ENCODE peak calls at places on chromosome 5, in ten cellular contexts. One of them, this sample, is unnamed.

GRCh38 chr5:133703935-133704334 is 91.6 kb upstream of the FSTL4 start:
- DNase-seq in hepatocyte: no peak
- DNase-seq in HCT116: no peak
- DNase-seq in lung: no peak
- DNase-seq in pancreas: no peak
- DNase-seq in left ventricle myocardium inferior: no peak
- DNase-seq in endothelial cell of umbilical vein: no peak
- DNase-seq in heart left ventricle: no peak
- DNase-seq in Karpas-422: no peak
- DNase-seq in stomach: no peak
- DNase-seq in this sample: no peak

GRCh38 chr5:1746371-1747078 is 53.1 kb downstream of the MRPL36 start:
- DNase-seq in hepatocyte: no peak
- DNase-seq in HCT116: no peak
- DNase-seq in lung: no peak
- DNase-seq in pancreas: peak
- DNase-seq in left ventricle myocardium inferior: no peak
- DNase-seq in endothelial cell of umbilical vein: no peak
- DNase-seq in heart left ventricle: peak
- DNase-seq in Karpas-422: no peak
- DNase-seq in stomach: no peak
- DNase-seq in this sample: no peak

GRCh38 chr5:154795235-154795596 is 40.0 kb downstream of the LARP1 start:
- DNase-seq in hepatocyte: no peak
- DNase-seq in HCT116: no peak
- DNase-seq in lung: no peak
- DNase-seq in pancreas: no peak
- DNase-seq in left ventricle myocardium inferior: no peak
- DNase-seq in endothelial cell of umbilical vein: no peak
- DNase-seq in heart left ventricle: no peak
- DNase-seq in Karpas-422: no peak
- DNase-seq in stomach: no peak
- DNase-seq in this sample: no peak

GRCh38 chr5:59218424-59219045 is 635.7 kb downstream of the RAB3C start:
- DNase-seq in hepatocyte: no peak
- DNase-seq in HCT116: no peak
- DNase-seq in lung: no peak
- DNase-seq in pancreas: no peak
- DNase-seq in left ventricle myocardium inferior: no peak
- DNase-seq in endothelial cell of umbilical vein: peak
- DNase-seq in heart left ventricle: no peak
- DNase-seq in Karpas-422: peak
- DNase-seq in stomach: no peak
- DNase-seq in this sample: no peak

GRCh38 chr5:175444060-175444904 is at the start of gene DRD1:
- DNase-seq in hepatocyte: peak
- DNase-seq in HCT116: no peak
- DNase-seq in lung: no peak
- DNase-seq in pancreas: no peak
- DNase-seq in left ventricle myocardium inferior: no peak
- DNase-seq in endothelial cell of umbilical vein: peak
- DNase-seq in heart left ventricle: no peak
- DNase-seq in Karpas-422: peak
- DNase-seq in stomach: peak
- DNase-seq in this sample: no peak

GRCh38 chr5:1317921-1318565 is 23.2 kb upstream of the TERT start:
- DNase-seq in hepatocyte: no peak
- DNase-seq in HCT116: no peak
- DNase-seq in lung: no peak
- DNase-seq in pancreas: peak
- DNase-seq in left ventricle myocardium inferior: no peak
- DNase-seq in endothelial cell of umbilical vein: no peak
- DNase-seq in heart left ventricle: no peak
- DNase-seq in Karpas-422: no peak
- DNase-seq in stomach: no peak
- DNase-seq in this sample: no peak

GRCh38 chr5:165620394-165620793 is 2115.0 kb downstream of the MAT2B start:
- DNase-seq in hepatocyte: no peak
- DNase-seq in HCT116: no peak
- DNase-seq in lung: no peak
- DNase-seq in pancreas: no peak
- DNase-seq in left ventricle myocardium inferior: no peak
- DNase-seq in endothelial cell of umbilical vein: no peak
- DNase-seq in heart left ventricle: no peak
- DNase-seq in Karpas-422: no peak
- DNase-seq in stomach: no peak
- DNase-seq in this sample: no peak

GRCh38 chr5:60495644-60496520 is 204.1 kb downstream of the DEPDC1B start:
- DNase-seq in hepatocyte: no peak
- DNase-seq in HCT116: no peak
- DNase-seq in lung: no peak
- DNase-seq in pancreas: no peak
- DNase-seq in left ventricle myocardium inferior: no peak
- DNase-seq in endothelial cell of umbilical vein: no peak
- DNase-seq in heart left ventricle: no peak
- DNase-seq in Karpas-422: no peak
- DNase-seq in stomach: no peak
- DNase-seq in this sample: no peak

GRCh38 chr5:74185599-74185998 is 454.9 kb downstream of the ENC1 start:
- DNase-seq in hepatocyte: no peak
- DNase-seq in HCT116: no peak
- DNase-seq in lung: no peak
- DNase-seq in pancreas: no peak
- DNase-seq in left ventricle myocardium inferior: no peak
- DNase-seq in endothelial cell of umbilical vein: no peak
- DNase-seq in heart left ventricle: no peak
- DNase-seq in Karpas-422: no peak
- DNase-seq in stomach: no peak
- DNase-seq in this sample: no peak

GRCh38 chr5:158711927-158712529 is 387.7 kb downstream of the EBF1 start:
- DNase-seq in hepatocyte: no peak
- DNase-seq in HCT116: no peak
- DNase-seq in lung: no peak
- DNase-seq in pancreas: no peak
- DNase-seq in left ventricle myocardium inferior: no peak
- DNase-seq in endothelial cell of umbilical vein: no peak
- DNase-seq in heart left ventricle: no peak
- DNase-seq in Karpas-422: no peak
- DNase-seq in stomach: no peak
- DNase-seq in this sample: no peak

GRCh38 chr5:40677456-40677855 is 2.3 kb upstream of the PTGER4 start:
- DNase-seq in hepatocyte: no peak
- DNase-seq in HCT116: no peak
- DNase-seq in lung: no peak
- DNase-seq in pancreas: no peak
- DNase-seq in left ventricle myocardium inferior: no peak
- DNase-seq in endothelial cell of umbilical vein: no peak
- DNase-seq in heart left ventricle: no peak
- DNase-seq in Karpas-422: no peak
- DNase-seq in stomach: no peak
- DNase-seq in this sample: no peak

GRCh38 chr5:151696470-151697061 is 9.9 kb upstream of the SPARC start:
- DNase-seq in hepatocyte: peak
- DNase-seq in HCT116: no peak
- DNase-seq in lung: peak
- DNase-seq in pancreas: peak
- DNase-seq in left ventricle myocardium inferior: peak
- DNase-seq in endothelial cell of umbilical vein: no peak
- DNase-seq in heart left ventricle: peak
- DNase-seq in Karpas-422: no peak
- DNase-seq in stomach: no peak
- DNase-seq in this sample: no peak

GRCh38 chr5:95840969-95841368 is 18.4 kb upstream of the GLRX start:
- DNase-seq in hepatocyte: no peak
- DNase-seq in HCT116: no peak
- DNase-seq in lung: no peak
- DNase-seq in pancreas: no peak
- DNase-seq in left ventricle myocardium inferior: no peak
- DNase-seq in endothelial cell of umbilical vein: no peak
- DNase-seq in heart left ventricle: no peak
- DNase-seq in Karpas-422: no peak
- DNase-seq in stomach: no peak
- DNase-seq in this sample: no peak
- H3K27ac ChIP-seq in hepatocyte: no peak
- H3K27ac ChIP-seq in HCT116: no peak
- H3K27ac ChIP-seq in lung: no peak
- H3K27ac ChIP-seq in pancreas: no peak
- H3K27ac ChIP-seq in left ventricle myocardium inferior: peak
- H3K27ac ChIP-seq in endothelial cell of umbilical vein: no peak
- H3K27ac ChIP-seq in heart left ventricle: peak
- H3K27ac ChIP-seq in Karpas-422: no peak
- H3K27ac ChIP-seq in stomach: peak
- H3K27ac ChIP-seq in this sample: peak

DNA sequence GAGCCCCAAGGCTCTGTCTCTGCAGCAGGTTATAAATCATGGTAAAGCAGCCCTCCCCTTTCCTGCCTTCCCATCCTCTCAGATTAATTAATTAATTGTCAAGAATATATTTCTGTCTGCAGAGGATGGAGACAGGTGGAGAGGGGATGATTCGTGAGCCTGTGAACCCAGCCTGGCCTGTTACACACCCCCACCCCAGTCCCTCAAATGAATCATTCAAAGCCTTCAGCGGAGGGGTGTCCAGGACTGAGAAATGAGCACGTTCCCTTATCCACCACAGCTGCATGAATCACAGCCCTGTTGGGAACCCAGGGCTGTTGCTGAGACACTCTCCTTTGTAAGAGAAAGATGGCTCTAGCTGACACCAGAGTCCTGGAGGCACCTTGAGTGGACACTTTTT is 56.0 kb downstream of the NIPAL4 start:
- DNase-seq in hepatocyte: peak
- DNase-seq in HCT116: no peak
- DNase-seq in lung: no peak
- DNase-seq in pancreas: no peak
- DNase-seq in left ventricle myocardium inferior: no peak
- DNase-seq in endothelial cell of umbilical vein: no peak
- DNase-seq in heart left ventricle: no peak
- DNase-seq in Karpas-422: no peak
- DNase-seq in stomach: no peak
- DNase-seq in this sample: peak
- H3K27ac ChIP-seq in hepatocyte: peak
- H3K27ac ChIP-seq in HCT116: no peak
- H3K27ac ChIP-seq in lung: peak
- H3K27ac ChIP-seq in pancreas: peak
- H3K27ac ChIP-seq in left ventricle myocardium inferior: peak
- H3K27ac ChIP-seq in endothelial cell of umbilical vein: no peak
- H3K27ac ChIP-seq in heart left ventricle: peak
- H3K27ac ChIP-seq in Karpas-422: no peak
- H3K27ac ChIP-seq in stomach: peak
- H3K27ac ChIP-seq in this sample: no peak

DNA sequence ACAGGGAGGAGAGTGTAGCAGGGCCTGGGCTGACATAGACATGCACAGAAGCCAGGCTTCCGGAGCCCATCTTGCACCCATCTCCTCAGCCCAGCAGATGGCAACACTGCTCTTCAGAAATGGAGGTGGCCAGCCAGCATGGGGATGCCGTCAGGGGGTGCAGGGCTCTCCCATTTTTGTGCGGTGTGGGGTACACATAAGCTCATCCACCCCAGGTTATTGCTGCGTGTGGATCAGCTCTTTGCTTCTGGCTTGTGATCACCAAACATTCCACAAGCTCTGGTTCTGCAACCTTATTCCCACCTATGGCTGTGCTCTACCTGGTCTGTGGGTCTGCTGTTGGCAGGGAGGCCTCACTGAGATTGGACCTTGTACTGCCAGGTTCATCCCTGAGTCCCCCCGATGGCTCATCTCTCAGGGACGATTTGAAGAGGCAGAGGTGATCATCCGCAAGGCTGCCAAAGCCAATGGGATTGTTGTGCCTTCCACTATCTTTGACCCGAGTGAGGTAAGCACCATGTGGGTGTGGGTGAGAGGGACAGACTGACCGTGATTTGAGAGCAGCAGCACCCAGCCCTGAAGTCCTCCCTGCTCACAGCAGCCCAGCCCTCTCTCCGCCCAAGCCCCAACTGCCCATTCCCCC is 17.3 kb downstream of the SLC22A5 start:
- DNase-seq in hepatocyte: peak
- DNase-seq in HCT116: peak
- DNase-seq in lung: peak
- DNase-seq in pancreas: peak
- DNase-seq in left ventricle myocardium inferior: peak
- DNase-seq in endothelial cell of umbilical vein: peak
- DNase-seq in heart left ventricle: peak
- DNase-seq in Karpas-422: peak
- DNase-seq in stomach: peak
- DNase-seq in this sample: no peak
- H3K27ac ChIP-seq in hepatocyte: peak
- H3K27ac ChIP-seq in HCT116: peak
- H3K27ac ChIP-seq in lung: peak
- H3K27ac ChIP-seq in pancreas: peak
- H3K27ac ChIP-seq in left ventricle myocardium inferior: peak
- H3K27ac ChIP-seq in endothelial cell of umbilical vein: peak
- H3K27ac ChIP-seq in heart left ventricle: peak
- H3K27ac ChIP-seq in Karpas-422: no peak
- H3K27ac ChIP-seq in stomach: peak
- H3K27ac ChIP-seq in this sample: peak

GRCh38 chr5:126523818-126524522 is 71.0 kb downstream of the ALDH7A1 start:
- DNase-seq in hepatocyte: no peak
- DNase-seq in HCT116: no peak
- DNase-seq in lung: no peak
- DNase-seq in pancreas: no peak
- DNase-seq in left ventricle myocardium inferior: no peak
- DNase-seq in endothelial cell of umbilical vein: no peak
- DNase-seq in heart left ventricle: no peak
- DNase-seq in Karpas-422: no peak
- DNase-seq in stomach: no peak
- DNase-seq in this sample: no peak

GRCh38 chr5:126521130-126521529 is 73.9 kb downstream of the ALDH7A1 start:
- DNase-seq in hepatocyte: no peak
- DNase-seq in HCT116: no peak
- DNase-seq in lung: no peak
- DNase-seq in pancreas: no peak
- DNase-seq in left ventricle myocardium inferior: no peak
- DNase-seq in endothelial cell of umbilical vein: no peak
- DNase-seq in heart left ventricle: no peak
- DNase-seq in Karpas-422: no peak
- DNase-seq in stomach: no peak
- DNase-seq in this sample: no peak

GRCh38 chr5:126519637-126520592 is 75.1 kb downstream of the ALDH7A1 start:
- DNase-seq in hepatocyte: peak
- DNase-seq in HCT116: no peak
- DNase-seq in lung: no peak
- DNase-seq in pancreas: no peak
- DNase-seq in left ventricle myocardium inferior: peak
- DNase-seq in endothelial cell of umbilical vein: no peak
- DNase-seq in heart left ventricle: no peak
- DNase-seq in Karpas-422: no peak
- DNase-seq in stomach: no peak
- DNase-seq in this sample: no peak

GRCh38 chr5:126516852-126517251 is 78.2 kb downstream of the ALDH7A1 start:
- DNase-seq in hepatocyte: no peak
- DNase-seq in HCT116: no peak
- DNase-seq in lung: no peak
- DNase-seq in pancreas: no peak
- DNase-seq in left ventricle myocardium inferior: no peak
- DNase-seq in endothelial cell of umbilical vein: no peak
- DNase-seq in heart left ventricle: no peak
- DNase-seq in Karpas-422: no peak
- DNase-seq in stomach: no peak
- DNase-seq in this sample: no peak

DNA sequence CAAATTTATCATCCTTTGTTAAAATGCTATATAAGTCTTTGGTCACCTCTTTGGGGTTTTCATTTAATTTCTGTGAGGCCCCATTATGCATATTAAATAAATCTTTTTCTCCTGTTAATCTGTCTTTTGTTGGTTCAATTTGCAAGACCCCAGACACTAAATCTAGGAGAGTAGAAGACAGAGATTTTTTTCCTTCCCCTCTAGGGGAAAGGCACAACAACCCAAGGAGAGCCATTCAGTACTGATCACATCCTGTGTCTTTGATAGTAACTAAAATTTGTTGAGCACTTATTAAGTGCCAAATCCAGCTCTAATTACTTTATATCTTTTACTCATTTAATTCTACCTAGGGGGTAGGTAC is 74.4 kb downstream of the ALDH7A1 start:
- DNase-seq in hepatocyte: no peak
- DNase-seq in HCT116: no peak
- DNase-seq in lung: no peak
- DNase-seq in pancreas: no peak
- DNase-seq in left ventricle myocardium inferior: no peak
- DNase-seq in endothelial cell of umbilical vein: no peak
- DNase-seq in heart left ventricle: no peak
- DNase-seq in Karpas-422: no peak
- DNase-seq in stomach: no peak
- DNase-seq in this sample: no peak
- H3K27ac ChIP-seq in hepatocyte: peak
- H3K27ac ChIP-seq in HCT116: no peak
- H3K27ac ChIP-seq in lung: no peak
- H3K27ac ChIP-seq in pancreas: no peak
- H3K27ac ChIP-seq in left ventricle myocardium inferior: peak
- H3K27ac ChIP-seq in endothelial cell of umbilical vein: no peak
- H3K27ac ChIP-seq in heart left ventricle: peak
- H3K27ac ChIP-seq in Karpas-422: no peak
- H3K27ac ChIP-seq in stomach: peak
- H3K27ac ChIP-seq in this sample: no peak

This sample was measured in epithelial cell of prostate.